ENCODE peak calls at places on chromosomes 2 and 18, in seven cellular contexts. One of them, this sample, is unnamed.

GRCh38 chr18:79924814-79925655 is 26.4 kb downstream of the SLC66A2 start:
- DNase-seq in IMR-90: no peak
- DNase-seq in mesenchymal stem cell: no peak
- DNase-seq in neuronal stem cell: no peak
- DNase-seq in mesendoderm: no peak
- DNase-seq in H1: peak; percentile 38
- DNase-seq in H9: peak; percentile 22
- DNase-seq in this sample: no peak

GRCh38 chr2:39469807-39470206 is 32.7 kb upstream of the MAP4K3 start:
- DNase-seq in IMR-90: peak; percentile 70
- DNase-seq in mesenchymal stem cell: peak; percentile 59
- DNase-seq in neuronal stem cell: peak; percentile 9
- DNase-seq in mesendoderm: peak; percentile 66
- DNase-seq in H1: no peak
- DNase-seq in H9: peak; percentile 50
- DNase-seq in this sample: peak; percentile 94

GRCh38 chr18:6521804-6522418 is 107.2 kb upstream of the L3MBTL4 start:
- DNase-seq in IMR-90: peak; percentile 47
- DNase-seq in mesenchymal stem cell: peak; percentile 38
- DNase-seq in neuronal stem cell: no peak
- DNase-seq in mesendoderm: peak; percentile 82
- DNase-seq in H1: peak; percentile 85
- DNase-seq in H9: peak; percentile 73
- DNase-seq in this sample: peak; percentile 71

GRCh38 chr2:157897106-157897971 is 21.2 kb upstream of the ACVR1 start:
- DNase-seq in IMR-90: no peak
- DNase-seq in mesenchymal stem cell: no peak
- DNase-seq in neuronal stem cell: no peak
- DNase-seq in mesendoderm: no peak
- DNase-seq in H1: no peak
- DNase-seq in H9: no peak
- DNase-seq in this sample: no peak

GRCh38 chr2:134466141-134466540 is 212.3 kb downstream of the MGAT5 start:
- DNase-seq in IMR-90: no peak
- DNase-seq in mesenchymal stem cell: peak; percentile 12
- DNase-seq in neuronal stem cell: no peak
- DNase-seq in mesendoderm: peak; percentile 76
- DNase-seq in H1: peak; percentile 68
- DNase-seq in H9: peak; percentile 61
- DNase-seq in this sample: peak; percentile 74

GRCh38 chr2:239230318-239231052 is 170.3 kb downstream of the HDAC4 start:
- DNase-seq in IMR-90: no peak
- DNase-seq in mesenchymal stem cell: no peak
- DNase-seq in neuronal stem cell: no peak
- DNase-seq in mesendoderm: no peak
- DNase-seq in H1: no peak
- DNase-seq in H9: no peak
- DNase-seq in this sample: peak; percentile 9

GRCh38 chr2:236705295-236706114 is 135.9 kb downstream of the ACKR3 start:
- DNase-seq in IMR-90: no peak
- DNase-seq in mesenchymal stem cell: no peak
- DNase-seq in neuronal stem cell: no peak
- DNase-seq in mesendoderm: no peak
- DNase-seq in H1: no peak
- DNase-seq in H9: no peak
- DNase-seq in this sample: no peak

GRCh38 chr2:151878655-151879563 is 50.7 kb upstream of the ARL5A start:
- DNase-seq in IMR-90: no peak
- DNase-seq in mesenchymal stem cell: peak; percentile 39
- DNase-seq in neuronal stem cell: no peak
- DNase-seq in mesendoderm: peak; percentile 63
- DNase-seq in H1: no peak
- DNase-seq in H9: no peak
- DNase-seq in this sample: no peak

GRCh38 chr2:237431372-237431771 is 17.4 kb upstream of the COL6A3 start:
- DNase-seq in IMR-90: peak; percentile 93
- DNase-seq in mesenchymal stem cell: peak; percentile 78
- DNase-seq in neuronal stem cell: no peak
- DNase-seq in mesendoderm: no peak
- DNase-seq in H1: no peak
- DNase-seq in H9: no peak
- DNase-seq in this sample: no peak

GRCh38 chr2:101781730-101782426 is 84.4 kb downstream of the MAP4K4 start:
- DNase-seq in IMR-90: no peak
- DNase-seq in mesenchymal stem cell: no peak
- DNase-seq in neuronal stem cell: no peak
- DNase-seq in mesendoderm: no peak
- DNase-seq in H1: no peak
- DNase-seq in H9: no peak
- DNase-seq in this sample: no peak

GRCh38 chr18:12455511-12455910 is 47.8 kb downstream of the PRELID3A start:
- DNase-seq in IMR-90: peak; percentile 79
- DNase-seq in mesenchymal stem cell: no peak
- DNase-seq in neuronal stem cell: no peak
- DNase-seq in mesendoderm: no peak
- DNase-seq in H1: no peak
- DNase-seq in H9: no peak
- DNase-seq in this sample: no peak

GRCh38 chr2:214808481-214808931 is 977 bp downstream of the BARD1 start:
- DNase-seq in IMR-90: no peak
- DNase-seq in mesenchymal stem cell: peak; percentile 52
- DNase-seq in neuronal stem cell: no peak
- DNase-seq in mesendoderm: no peak
- DNase-seq in H1: no peak
- DNase-seq in H9: no peak
- DNase-seq in this sample: no peak

GRCh38 chr2:26462511-26463251 is 15.2 kb downstream of the OTOF start:
- DNase-seq in IMR-90: peak; percentile 58
- DNase-seq in mesenchymal stem cell: peak; percentile 48
- DNase-seq in neuronal stem cell: peak; percentile 38
- DNase-seq in mesendoderm: peak; percentile 90
- DNase-seq in H1: peak; percentile 77
- DNase-seq in H9: peak; percentile 77
- DNase-seq in this sample: peak; percentile 58

GRCh38 chr2:33432871-33433270 is 43.6 kb upstream of the RASGRP3 start:
- DNase-seq in IMR-90: no peak
- DNase-seq in mesenchymal stem cell: no peak
- DNase-seq in neuronal stem cell: no peak
- DNase-seq in mesendoderm: no peak
- DNase-seq in H1: no peak
- DNase-seq in H9: no peak
- DNase-seq in this sample: no peak

GRCh38 chr2:10196275-10196892 is 73.8 kb downstream of the RRM2 start:
- DNase-seq in IMR-90: no peak
- DNase-seq in mesenchymal stem cell: no peak
- DNase-seq in neuronal stem cell: no peak
- DNase-seq in mesendoderm: no peak
- DNase-seq in H1: no peak
- DNase-seq in H9: no peak
- DNase-seq in this sample: no peak

GRCh38 chr2:233418761-233419625 is 64.7 kb downstream of the DGKD start:
- DNase-seq in IMR-90: peak; percentile 57
- DNase-seq in mesenchymal stem cell: peak; percentile 94
- DNase-seq in neuronal stem cell: no peak
- DNase-seq in mesendoderm: no peak
- DNase-seq in H1: peak; percentile 43
- DNase-seq in H9: no peak
- DNase-seq in this sample: no peak

GRCh38 chr2:212777020-212777491 is 238.5 kb upstream of the ERBB4 start:
- DNase-seq in IMR-90: peak; percentile 46
- DNase-seq in mesenchymal stem cell: peak; percentile 46
- DNase-seq in neuronal stem cell: peak; percentile 61
- DNase-seq in mesendoderm: peak; percentile 63
- DNase-seq in H1: no peak
- DNase-seq in H9: no peak
- DNase-seq in this sample: peak; percentile 78

GRCh38 chr2:217398860-217399259 is 539.0 kb upstream of the TNP1 start:
- DNase-seq in IMR-90: no peak
- DNase-seq in mesenchymal stem cell: no peak
- DNase-seq in neuronal stem cell: no peak
- DNase-seq in mesendoderm: no peak
- DNase-seq in H1: no peak
- DNase-seq in H9: no peak
- DNase-seq in this sample: no peak

GRCh38 chr2:240530181-240530580 is 27.6 kb downstream of the ANKMY1 start:
- DNase-seq in IMR-90: no peak
- DNase-seq in mesenchymal stem cell: no peak
- DNase-seq in neuronal stem cell: no peak
- DNase-seq in mesendoderm: no peak
- DNase-seq in H1: no peak
- DNase-seq in H9: no peak
- DNase-seq in this sample: no peak

GRCh38 chr18:3983351-3983969 is 471.6 kb downstream of the DLGAP1 start:
- DNase-seq in IMR-90: peak; percentile 91
- DNase-seq in mesenchymal stem cell: peak; percentile 72
- DNase-seq in neuronal stem cell: no peak
- DNase-seq in mesendoderm: no peak
- DNase-seq in H1: no peak
- DNase-seq in H9: no peak
- DNase-seq in this sample: no peak

GRCh38 chr2:236176417-236176816 is 8.2 kb upstream of the GBX2 start:
- DNase-seq in IMR-90: peak; percentile 25
- DNase-seq in mesenchymal stem cell: no peak
- DNase-seq in neuronal stem cell: peak; percentile 38
- DNase-seq in mesendoderm: peak; percentile 63
- DNase-seq in H1: peak; percentile 58
- DNase-seq in H9: no peak
- DNase-seq in this sample: no peak

GRCh38 chr2:215826376-215826775 is 187.0 kb downstream of the MREG start:
- DNase-seq in IMR-90: no peak
- DNase-seq in mesenchymal stem cell: no peak
- DNase-seq in neuronal stem cell: no peak
- DNase-seq in mesendoderm: no peak
- DNase-seq in H1: no peak
- DNase-seq in H9: no peak
- DNase-seq in this sample: no peak

GRCh38 chr2:215825709-215826108 is 187.6 kb downstream of the MREG start:
- DNase-seq in IMR-90: no peak
- DNase-seq in mesenchymal stem cell: no peak
- DNase-seq in neuronal stem cell: no peak
- DNase-seq in mesendoderm: no peak
- DNase-seq in H1: no peak
- DNase-seq in H9: no peak
- DNase-seq in this sample: no peak

GRCh38 chr2:215828528-215829184 is 184.7 kb downstream of the MREG start:
- DNase-seq in IMR-90: peak; percentile 62
- DNase-seq in mesenchymal stem cell: peak; percentile 53
- DNase-seq in neuronal stem cell: peak; percentile 15
- DNase-seq in mesendoderm: peak; percentile 92
- DNase-seq in H1: peak; percentile 73
- DNase-seq in H9: peak; percentile 85
- DNase-seq in this sample: peak; percentile 91

GRCh38 chr2:215829261-215829660 is 184.1 kb downstream of the MREG start:
- DNase-seq in IMR-90: no peak
- DNase-seq in mesenchymal stem cell: no peak
- DNase-seq in neuronal stem cell: no peak
- DNase-seq in mesendoderm: peak; percentile 58
- DNase-seq in H1: no peak
- DNase-seq in H9: no peak
- DNase-seq in this sample: peak; percentile 88

GRCh38 chr2:215826838-215827441 is 186.4 kb downstream of the MREG start:
- DNase-seq in IMR-90: peak; percentile 39
- DNase-seq in mesenchymal stem cell: peak; percentile 72
- DNase-seq in neuronal stem cell: no peak
- DNase-seq in mesendoderm: no peak
- DNase-seq in H1: no peak
- DNase-seq in H9: no peak
- DNase-seq in this sample: peak; percentile 85
- H2BK5ac ChIP-seq in IMR-90: peak overlapping the region; percentile 64
- H2BK5ac ChIP-seq in mesenchymal stem cell: no peak overlapping the region
- H2BK5ac ChIP-seq in neuronal stem cell: no peak overlapping the region
- H2BK5ac ChIP-seq in mesendoderm: no peak overlapping the region
- H2BK5ac ChIP-seq in H1: no peak overlapping the region
- H2BK5ac ChIP-seq in H9: no peak overlapping the region
- H2BK5ac ChIP-seq in this sample: no peak overlapping the region

DNA sequence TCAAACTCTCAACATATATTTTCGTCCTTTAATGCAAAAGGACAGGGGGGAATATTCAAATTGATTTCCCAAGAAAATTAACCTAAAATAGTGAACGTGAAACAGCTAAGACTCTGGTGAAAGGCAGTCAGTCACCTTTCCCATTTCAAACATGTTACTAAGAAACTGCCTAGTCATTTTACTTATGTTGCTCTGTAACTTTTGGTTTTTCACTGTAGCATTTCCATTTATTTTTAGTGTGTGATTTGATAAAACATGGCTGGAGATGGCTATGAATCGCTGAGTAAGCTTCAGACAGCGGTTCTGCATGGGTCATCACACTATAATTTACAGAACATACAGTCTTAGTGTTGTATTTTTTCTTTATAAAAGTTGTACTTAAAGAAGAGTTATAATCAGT is 16.0 kb upstream of the KIDINS220 start:
- DNase-seq in IMR-90: no peak
- DNase-seq in mesenchymal stem cell: no peak
- DNase-seq in neuronal stem cell: no peak
- DNase-seq in mesendoderm: no peak
- DNase-seq in H1: no peak
- DNase-seq in H9: no peak
- DNase-seq in this sample: no peak
- H3K4ac ChIP-seq in IMR-90: no peak overlapping the region
- H3K4ac ChIP-seq in mesenchymal stem cell: no peak overlapping the region
- H3K4ac ChIP-seq in neuronal stem cell: no peak overlapping the region
- H3K4ac ChIP-seq in mesendoderm: no peak overlapping the region
- H3K4ac ChIP-seq in H1: no peak overlapping the region
- H3K4ac ChIP-seq in H9: no peak overlapping the region
- H3K4ac ChIP-seq in this sample: no peak overlapping the region

GRCh38 chr2:74951211-74951754 is 7.2 kb upstream of the POLE4 start:
- DNase-seq in IMR-90: no peak
- DNase-seq in mesenchymal stem cell: no peak
- DNase-seq in neuronal stem cell: no peak
- DNase-seq in mesendoderm: no peak
- DNase-seq in H1: no peak
- DNase-seq in H9: no peak
- DNase-seq in this sample: no peak

GRCh38 chr2:74947703-74948102 is 10.7 kb upstream of the POLE4 start:
- DNase-seq in IMR-90: no peak
- DNase-seq in mesenchymal stem cell: no peak
- DNase-seq in neuronal stem cell: no peak
- DNase-seq in mesendoderm: peak; percentile 76
- DNase-seq in H1: peak; percentile 54
- DNase-seq in H9: peak; percentile 75
- DNase-seq in this sample: no peak

GRCh38 chr2:74953796-74954499 is 4.5 kb upstream of the POLE4 start:
- DNase-seq in IMR-90: no peak
- DNase-seq in mesenchymal stem cell: no peak
- DNase-seq in neuronal stem cell: no peak
- DNase-seq in mesendoderm: no peak
- DNase-seq in H1: no peak
- DNase-seq in H9: no peak
- DNase-seq in this sample: no peak

GRCh38 chr2:74954500-74954874 is 4.0 kb upstream of the POLE4 start:
- DNase-seq in IMR-90: no peak
- DNase-seq in mesenchymal stem cell: no peak
- DNase-seq in neuronal stem cell: no peak
- DNase-seq in mesendoderm: no peak
- DNase-seq in H1: no peak
- DNase-seq in H9: no peak
- DNase-seq in this sample: no peak

GRCh38 chr2:74952575-74952974 is 5.9 kb upstream of the POLE4 start:
- DNase-seq in IMR-90: no peak
- DNase-seq in mesenchymal stem cell: no peak
- DNase-seq in neuronal stem cell: no peak
- DNase-seq in mesendoderm: peak; percentile 4
- DNase-seq in H1: no peak
- DNase-seq in H9: no peak
- DNase-seq in this sample: no peak
- H2BK5ac ChIP-seq in IMR-90: no peak overlapping the region
- H2BK5ac ChIP-seq in mesenchymal stem cell: no peak overlapping the region
- H2BK5ac ChIP-seq in neuronal stem cell: no peak overlapping the region
- H2BK5ac ChIP-seq in mesendoderm: no peak overlapping the region
- H2BK5ac ChIP-seq in H1: no peak overlapping the region
- H2BK5ac ChIP-seq in H9: no peak overlapping the region
- H2BK5ac ChIP-seq in this sample: no peak overlapping the region

GRCh38 chr2:29000954-29001353 is 19.9 kb downstream of the TOGARAM2 start:
- DNase-seq in IMR-90: no peak
- DNase-seq in mesenchymal stem cell: no peak
- DNase-seq in neuronal stem cell: no peak
- DNase-seq in mesendoderm: no peak
- DNase-seq in H1: no peak
- DNase-seq in H9: no peak
- DNase-seq in this sample: no peak
- H3K4ac ChIP-seq in IMR-90: no peak overlapping the region
- H3K4ac ChIP-seq in mesenchymal stem cell: no peak overlapping the region
- H3K4ac ChIP-seq in neuronal stem cell: no peak overlapping the region
- H3K4ac ChIP-seq in mesendoderm: no peak overlapping the region
- H3K4ac ChIP-seq in H1: no peak overlapping the region
- H3K4ac ChIP-seq in H9: no peak overlapping the region
- H3K4ac ChIP-seq in this sample: no peak overlapping the region

This sample was measured in trophoblast cell.